ENCODE peak calls at places on chromosomes 13 and 19, in four cellular contexts. F is spleen, Q is HepG2, A is breast epithelium. I is an unnamed sample.

GRCh38 chr13:31431722-31432137 is 232.0 kb downstream of the B3GLCT start:
- DNase-seq in F (no peak), Q (peak; percentile 10), A (no peak), I (peak; percentile 52)

GRCh38 chr19:14118165-14119051 is 846 bp upstream of the PRKACA start:
- DNase-seq in F (peak; percentile 89), Q (peak; percentile 71), A (peak; percentile 90), I (peak; percentile 73)

GRCh38 chr13:46132109-46132508 is 27.3 kb upstream of the CPB2 start:
- DNase-seq in F (no peak), Q (no peak), A (no peak), I (no peak)

GRCh38 chr19:39974377-39975155 is 3.6 kb downstream of the PSMC4 start:
- DNase-seq in F (no peak), Q (no peak), A (no peak), I (no peak)

GRCh38 chr19:18603255-18603957 is 3.2 kb downstream of the CRLF1 start:
- DNase-seq in F (no peak), Q (no peak), A (no peak), I (no peak)

GRCh38 chr13:68982961-68983619 is 1124.5 kb upstream of the ATXN8OS start:
- DNase-seq in F (peak; percentile 35), Q (no peak), A (no peak), I (no peak)

GRCh38 chr13:26985285-26985878 is 186.2 kb downstream of the USP12 start:
- DNase-seq in F (no peak), Q (peak; percentile 74), A (peak; percentile 52), I (peak; percentile 82)

GRCh38 chr19:533485-534058 is 2.0 kb downstream of the CDC34 start:
- DNase-seq in F (no peak), Q (no peak), A (no peak), I (no peak)

GRCh38 chr19:12763100-12763499 is 11.5 kb downstream of the BEST2 start:
- DNase-seq in F (no peak), Q (no peak), A (no peak), I (no peak)

GRCh38 chr19:49150106-49150943 is 4.9 kb downstream of the HRC start:
- DNase-seq in F (peak; percentile 88), Q (peak; percentile 76), A (peak; percentile 76), I (peak; percentile 93)

GRCh38 chr19:44694184-44694579 is 4.8 kb upstream of the CEACAM16 start:
- DNase-seq in F (no peak), Q (no peak), A (no peak), I (no peak)

GRCh38 chr13:27810009-27810408 is 17.7 kb downstream of the GSX1 start:
- DNase-seq in F (no peak), Q (no peak), A (no peak), I (no peak)

GRCh38 chr19:40588110-40588854 is 11.6 kb downstream of the SHKBP1 start:
- DNase-seq in F (peak; percentile 74), Q (no peak), A (no peak), I (no peak)

GRCh38 chr13:112442483-112443090 is 66.4 kb downstream of the SPACA7 start:
- DNase-seq in F (peak; percentile 38), Q (no peak), A (no peak), I (no peak)

GRCh38 chr13:24215732-24216131 is 55.2 kb downstream of the SPATA13 start:
- DNase-seq in F (no peak), Q (no peak), A (peak; percentile 60), I (no peak)

GRCh38 chr19:45587873-45588272 is 3.3 kb upstream of the OPA3 start:
- DNase-seq in F (no peak), Q (peak; percentile 47), A (no peak), I (peak; percentile 37)

GRCh38 chr13:32829676-32830091 is 186.5 kb upstream of the KL start:
- DNase-seq in F (no peak), Q (no peak), A (no peak), I (no peak)

GRCh38 chr13:78604782-78605611 is 1.6 kb upstream of the POU4F1 start:
- DNase-seq in F (no peak), Q (peak; percentile 50), A (no peak), I (no peak)

GRCh38 chr19:3357362-3357730 is 9.0 kb upstream of the NFIC start:
- DNase-seq in F (no peak), Q (no peak), A (no peak), I (no peak)

GRCh38 chr19:28727133-28727834 is 485.7 kb downstream of the UQCRFS1 start:
- DNase-seq in F (peak; percentile 53), Q (no peak), A (no peak), I (no peak)

GRCh38 chr19:14361824-14362223 is 19.4 kb upstream of the ADGRE5 start:
- DNase-seq in F (peak; percentile 77), Q (no peak), A (no peak), I (no peak)

GRCh38 chr13:86591862-86592261 is 792.6 kb upstream of the SLITRK6 start:
- DNase-seq in F (no peak), Q (no peak), A (no peak), I (no peak)

GRCh38 chr13:105948143-105948542 is 587.3 kb downstream of the EFNB2 start:
- DNase-seq in F (no peak), Q (no peak), A (no peak), I (no peak)

GRCh38 chr13:25699600-25699999 is 327.8 kb downstream of the ATP8A2 start:
- DNase-seq in F (no peak), Q (no peak), A (no peak), I (no peak)

GRCh38 chr13:59318320-59318930 is 845.3 kb downstream of the DIAPH3 start:
- DNase-seq in F (no peak), Q (peak; percentile 58), A (no peak), I (peak; percentile 54)

GRCh38 chr13:113491418-113491883 is 940 bp upstream of the DCUN1D2 start:
- DNase-seq in F (peak; percentile 89), Q (no peak), A (no peak), I (peak; percentile 33)

GRCh38 chr13:30114586-30115256 is 192.6 kb downstream of the KATNAL1 start:
- DNase-seq in F (peak; percentile 98), Q (peak; percentile 63), A (peak; percentile 85), I (peak; percentile 95)

GRCh38 chr19:38849746-38850230 is at the start of gene HNRNPL:
- DNase-seq in F (peak; percentile 99), Q (no peak), A (no peak), I (peak; percentile 99)

GRCh38 chr13:113239986-113240385 is 30.6 kb downstream of the CUL4A start:
- DNase-seq in F (no peak), Q (no peak), A (no peak), I (no peak)

GRCh38 chr19:15251010-15251748 is 18.9 kb upstream of the EPHX3 start:
- DNase-seq in F (no peak), Q (no peak), A (no peak), I (no peak)

GRCh38 chr13:67150608-67151007 is 79.5 kb downstream of the PCDH9 start:
- DNase-seq in F (no peak), Q (no peak), A (no peak), I (no peak)

GRCh38 chr13:33388254-33388998 is 102.9 kb upstream of the STARD13 start:
- DNase-seq in F (no peak), Q (no peak), A (no peak), I (no peak)

GRCh38 chr19:12996542-12997094 is 1.3 kb downstream of the NFIX start:
- DNase-seq in F (peak; percentile 75), Q (peak; percentile 38), A (no peak), I (no peak)

GRCh38 chr13:82713681-82714405 is 1168.4 kb downstream of the SLITRK1 start:
- DNase-seq in F (no peak), Q (no peak), A (no peak), I (no peak)

GRCh38 chr13:113996081-113996911 is 22.4 kb upstream of the C13orf46 start:
- DNase-seq in F (peak; percentile 57), Q (no peak), A (no peak), I (no peak)

GRCh38 chr13:94416454-94417080 is 62.9 kb downstream of the DCT start:
- DNase-seq in F (no peak), Q (peak; percentile 67), A (no peak), I (no peak)
- TF ChIP-seq CTCF in F (no peak), Q (peak; percentile 87), A (no peak), I (no peak)

GRCh38 chr19:4916292-4917082 is 7.2 kb downstream of the UHRF1 start:
- DNase-seq in F (peak; percentile 88), Q (no peak), A (no peak), I (peak; percentile 22)
- TF ChIP-seq POLR2AphosphoS5 in F (peak; percentile 71), Q (no peak), A (no peak), I (no peak)

DNA sequence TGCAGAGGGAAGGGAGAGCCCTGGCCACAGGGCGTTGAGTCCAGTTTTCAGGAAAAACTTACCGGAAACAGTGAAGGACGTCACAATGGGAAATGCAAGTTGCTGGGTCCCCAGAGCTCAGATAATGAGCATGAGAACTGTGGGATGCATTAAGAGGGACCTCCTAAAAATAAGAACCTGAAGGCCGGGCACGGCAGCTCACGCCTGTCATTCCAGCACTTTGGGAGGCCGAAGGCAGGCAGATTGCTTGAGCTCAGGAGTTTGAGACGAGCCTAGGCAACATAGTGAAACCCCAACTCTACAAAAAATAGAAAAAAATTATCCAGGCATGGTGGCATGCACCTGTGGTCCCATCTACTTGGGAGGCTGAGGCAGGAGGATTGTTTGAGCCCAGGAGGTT is 170.6 kb downstream of the URI1 start:
- DNase-seq in F (peak; percentile 57), Q (no peak), A (no peak), I (no peak)
- TF ChIP-seq CTCF in F (no peak), Q (no peak), A (no peak), I (no peak)

GRCh38 chr13:70080030-70080429 is 27.6 kb upstream of the ATXN8OS start:
- DNase-seq in F (no peak), Q (no peak), A (no peak), I (no peak)
- TF ChIP-seq POLR2AphosphoS5 in F (no peak), Q (no peak), A (no peak), I (no peak)

DNA sequence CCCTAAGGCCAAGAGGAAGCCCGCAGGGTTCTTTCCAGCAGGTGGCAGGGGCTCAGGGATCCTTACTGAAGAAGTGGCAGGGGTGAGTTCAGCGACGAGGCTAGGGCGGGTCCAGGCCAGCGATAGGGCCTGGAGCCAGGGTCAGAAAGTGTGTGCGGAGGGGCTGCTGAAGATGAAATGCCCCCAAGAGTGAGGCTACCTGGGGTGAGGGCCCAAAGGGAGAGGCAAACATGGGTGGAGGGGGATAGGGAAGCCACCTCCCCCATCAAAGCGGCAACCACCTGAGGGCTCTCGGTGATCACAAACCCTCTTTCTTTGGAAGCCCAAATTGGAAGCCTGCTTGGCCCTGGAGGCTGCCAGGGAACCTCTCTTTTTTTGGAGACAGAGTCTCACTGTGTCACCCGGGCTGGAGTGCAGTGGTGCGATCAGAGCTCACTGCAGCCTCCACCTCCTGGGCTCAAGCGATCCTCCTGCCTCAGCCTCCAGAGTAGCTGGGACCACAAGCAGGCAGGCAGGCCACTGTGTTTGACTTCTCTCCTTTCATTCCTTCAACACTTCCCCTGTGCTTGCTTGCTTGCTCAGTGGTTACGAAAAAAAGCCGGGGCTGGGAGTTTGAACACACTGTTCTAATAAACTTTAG is 1.2 kb upstream of the ATP8B3 start:
- DNase-seq in F (no peak), Q (no peak), A (no peak), I (no peak)
- TF ChIP-seq CTCF in F (peak; percentile 18), Q (no peak), A (no peak), I (no peak)

GRCh38 chr19:35779033-35779432 is 3.7 kb downstream of the ARHGAP33 start:
- DNase-seq in F (no peak), Q (no peak), A (no peak), I (no peak)
- TF ChIP-seq POLR2AphosphoS5 in F (no peak), Q (no peak), A (no peak), I (no peak)

I was measured in transverse colon.